ENCODE peak calls at places on chromosomes 3 and 15, in six cellular contexts. One of them, this sample, is unnamed.

GRCh38 chr3:146780251-146780650 is 175.1 kb upstream of the PLSCR5 start:
- DNase-seq in SK-N-SH: no peak
- DNase-seq in MM.1S: no peak
- DNase-seq in HCT116: no peak
- DNase-seq in PC-3: peak; percentile 42
- DNase-seq in GM23248: no peak
- DNase-seq in this sample: no peak

GRCh38 chr3:125641901-125642300 is 46.6 kb upstream of the OSBPL11 start:
- DNase-seq in MM.1S: no peak
- DNase-seq in HCT116: no peak
- DNase-seq in PC-3: no peak
- DNase-seq in GM23248: no peak
- DNase-seq in SK-N-SH: no peak
- DNase-seq in this sample: no peak

GRCh38 chr3:5186089-5186853 is 1.2 kb upstream of the EDEM1 start:
- DNase-seq in MM.1S: peak; percentile 45
- DNase-seq in SK-N-SH: no peak
- DNase-seq in GM23248: no peak
- DNase-seq in HCT116: no peak
- DNase-seq in PC-3: no peak
- DNase-seq in this sample: peak; percentile 23

GRCh38 chr3:39848365-39848764 is 39.0 kb downstream of the MYRIP start:
- DNase-seq in HCT116: no peak
- DNase-seq in SK-N-SH: no peak
- DNase-seq in GM23248: no peak
- DNase-seq in PC-3: no peak
- DNase-seq in MM.1S: no peak
- DNase-seq in this sample: no peak

GRCh38 chr3:74489393-74489792 is 125.1 kb downstream of the CNTN3 start:
- DNase-seq in GM23248: peak; percentile 10
- DNase-seq in SK-N-SH: no peak
- DNase-seq in HCT116: no peak
- DNase-seq in PC-3: no peak
- DNase-seq in MM.1S: no peak
- DNase-seq in this sample: no peak

GRCh38 chr3:102354818-102355515 is 79.8 kb upstream of the ZPLD1 start:
- DNase-seq in PC-3: peak; percentile 85
- DNase-seq in MM.1S: no peak
- DNase-seq in SK-N-SH: no peak
- DNase-seq in HCT116: peak; percentile 12
- DNase-seq in GM23248: peak; percentile 27
- DNase-seq in this sample: peak; percentile 66

GRCh38 chr3:51954713-51955112 is 468 bp upstream of the GPR62 start:
- DNase-seq in GM23248: no peak
- DNase-seq in SK-N-SH: no peak
- DNase-seq in PC-3: no peak
- DNase-seq in HCT116: no peak
- DNase-seq in MM.1S: no peak
- DNase-seq in this sample: no peak

GRCh38 chr3:138124689-138125420 is 7.3 kb downstream of the A4GNT start:
- DNase-seq in PC-3: no peak
- DNase-seq in HCT116: no peak
- DNase-seq in MM.1S: no peak
- DNase-seq in SK-N-SH: no peak
- DNase-seq in GM23248: peak; percentile 86
- DNase-seq in this sample: no peak

GRCh38 chr3:76199382-76199781 is 414.0 kb upstream of the ZNF717 start:
- DNase-seq in MM.1S: no peak
- DNase-seq in PC-3: peak; percentile 46
- DNase-seq in GM23248: peak; percentile 16
- DNase-seq in HCT116: no peak
- DNase-seq in SK-N-SH: no peak
- DNase-seq in this sample: no peak

GRCh38 chr3:148477375-148477774 is 220.3 kb upstream of the AGTR1 start:
- DNase-seq in HCT116: no peak
- DNase-seq in PC-3: no peak
- DNase-seq in MM.1S: no peak
- DNase-seq in SK-N-SH: no peak
- DNase-seq in GM23248: no peak
- DNase-seq in this sample: no peak

GRCh38 chr3:24525022-24525421 is 30.4 kb upstream of the THRB start:
- DNase-seq in HCT116: no peak
- DNase-seq in MM.1S: no peak
- DNase-seq in SK-N-SH: no peak
- DNase-seq in GM23248: no peak
- DNase-seq in PC-3: no peak
- DNase-seq in this sample: no peak

GRCh38 chr3:43362183-43362582 is 75.8 kb downstream of the SNRK start:
- DNase-seq in HCT116: no peak
- DNase-seq in MM.1S: no peak
- DNase-seq in PC-3: no peak
- DNase-seq in SK-N-SH: no peak
- DNase-seq in GM23248: no peak
- DNase-seq in this sample: no peak

GRCh38 chr15:48680841-48681240 is 35.3 kb upstream of the FBN1 start:
- DNase-seq in SK-N-SH: no peak
- DNase-seq in HCT116: no peak
- DNase-seq in MM.1S: no peak
- DNase-seq in GM23248: peak; percentile 93
- DNase-seq in PC-3: peak; percentile 90
- DNase-seq in this sample: no peak

GRCh38 chr3:196555295-196555694 is 13.1 kb downstream of the WDR53 start:
- DNase-seq in SK-N-SH: no peak
- DNase-seq in GM23248: no peak
- DNase-seq in PC-3: no peak
- DNase-seq in MM.1S: no peak
- DNase-seq in HCT116: no peak
- DNase-seq in this sample: no peak

GRCh38 chr15:68885070-68885469 is 45.3 kb upstream of the SPESP1 start:
- DNase-seq in MM.1S: no peak
- DNase-seq in HCT116: no peak
- DNase-seq in SK-N-SH: no peak
- DNase-seq in PC-3: peak; percentile 90
- DNase-seq in GM23248: peak; percentile 67
- DNase-seq in this sample: no peak

GRCh38 chr3:177563381-177563780 is 366.1 kb upstream of the TBL1XR1 start:
- DNase-seq in PC-3: no peak
- DNase-seq in GM23248: peak; percentile 35
- DNase-seq in SK-N-SH: no peak
- DNase-seq in HCT116: no peak
- DNase-seq in MM.1S: no peak
- DNase-seq in this sample: no peak

GRCh38 chr15:69762373-69763148 is 309.9 kb downstream of the RPLP1 start:
- DNase-seq in HCT116: peak; percentile 26
- DNase-seq in PC-3: peak; percentile 27
- DNase-seq in GM23248: no peak
- DNase-seq in MM.1S: no peak
- DNase-seq in SK-N-SH: peak; percentile 29
- DNase-seq in this sample: peak; percentile 28

GRCh38 chr3:9183011-9183410 is 66.4 kb downstream of the SRGAP3 start:
- DNase-seq in GM23248: peak; percentile 9
- DNase-seq in PC-3: no peak
- DNase-seq in HCT116: no peak
- DNase-seq in MM.1S: no peak
- DNase-seq in SK-N-SH: no peak
- DNase-seq in this sample: no peak

GRCh38 chr15:101510212-101511197 is 21.0 kb upstream of the PCSK6 start:
- DNase-seq in MM.1S: no peak
- DNase-seq in GM23248: no peak
- DNase-seq in SK-N-SH: no peak
- DNase-seq in HCT116: no peak
- DNase-seq in PC-3: no peak
- DNase-seq in this sample: no peak

GRCh38 chr3:59502806-59503205 is 453.0 kb upstream of the CFAP20DC start:
- DNase-seq in SK-N-SH: no peak
- DNase-seq in PC-3: peak; percentile 78
- DNase-seq in MM.1S: no peak
- DNase-seq in GM23248: peak; percentile 98
- DNase-seq in HCT116: no peak
- DNase-seq in this sample: peak; percentile 34

GRCh38 chr3:50211930-50212329 is 6.9 kb downstream of the SLC38A3 start:
- DNase-seq in HCT116: no peak
- DNase-seq in PC-3: no peak
- DNase-seq in SK-N-SH: no peak
- DNase-seq in MM.1S: no peak
- DNase-seq in GM23248: peak; percentile 79
- DNase-seq in this sample: no peak

GRCh38 chr15:73956276-73957086 is 30.2 kb downstream of the LOXL1 start:
- DNase-seq in PC-3: peak; percentile 98
- DNase-seq in SK-N-SH: no peak
- DNase-seq in HCT116: peak; percentile 79
- DNase-seq in GM23248: peak; percentile 99
- DNase-seq in MM.1S: no peak
- DNase-seq in this sample: peak; percentile 4

GRCh38 chr15:63892794-63893441 is 59.2 kb upstream of the HERC1 start:
- DNase-seq in GM23248: no peak
- DNase-seq in MM.1S: no peak
- DNase-seq in PC-3: no peak
- DNase-seq in SK-N-SH: no peak
- DNase-seq in HCT116: no peak
- DNase-seq in this sample: no peak

GRCh38 chr3:141646760-141647561 is 91.1 kb upstream of the RNF7 start:
- DNase-seq in PC-3: peak; percentile 39
- DNase-seq in GM23248: peak; percentile 44
- DNase-seq in HCT116: peak; percentile 66
- DNase-seq in MM.1S: no peak
- DNase-seq in SK-N-SH: peak; percentile 70
- DNase-seq in this sample: peak; percentile 26
- H3K9me2 ChIP-seq in PC-3: no peaks in the 10 kb centered on the region
- H3K9me2 ChIP-seq in GM23248: no peaks in the 10 kb centered on the region
- H3K9me2 ChIP-seq in HCT116: no peaks in the 10 kb centered on the region
- H3K9me2 ChIP-seq in MM.1S: no peaks in the 10 kb centered on the region
- H3K9me2 ChIP-seq in SK-N-SH: no peaks in the 10 kb centered on the region
- H3K9me2 ChIP-seq in this sample: no peaks in the 10 kb centered on the region

GRCh38 chr3:20772869-20773268 is 586.9 kb upstream of the SGO1 start:
- DNase-seq in GM23248: no peak
- DNase-seq in HCT116: no peak
- DNase-seq in MM.1S: no peak
- DNase-seq in PC-3: no peak
- DNase-seq in SK-N-SH: no peak
- DNase-seq in this sample: no peak
- H3K9me3 ChIP-seq in GM23248: no peaks in the 10 kb centered on the region
- H3K9me3 ChIP-seq in HCT116: peaks cover 14% of the 10 kb centered on the region
- H3K9me3 ChIP-seq in MM.1S: no peaks in the 10 kb centered on the region
- H3K9me3 ChIP-seq in PC-3: peaks cover 7% of the 10 kb centered on the region
- H3K9me3 ChIP-seq in SK-N-SH: no peaks in the 10 kb centered on the region
- H3K9me3 ChIP-seq in this sample: no peaks in the 10 kb centered on the region

DNA sequence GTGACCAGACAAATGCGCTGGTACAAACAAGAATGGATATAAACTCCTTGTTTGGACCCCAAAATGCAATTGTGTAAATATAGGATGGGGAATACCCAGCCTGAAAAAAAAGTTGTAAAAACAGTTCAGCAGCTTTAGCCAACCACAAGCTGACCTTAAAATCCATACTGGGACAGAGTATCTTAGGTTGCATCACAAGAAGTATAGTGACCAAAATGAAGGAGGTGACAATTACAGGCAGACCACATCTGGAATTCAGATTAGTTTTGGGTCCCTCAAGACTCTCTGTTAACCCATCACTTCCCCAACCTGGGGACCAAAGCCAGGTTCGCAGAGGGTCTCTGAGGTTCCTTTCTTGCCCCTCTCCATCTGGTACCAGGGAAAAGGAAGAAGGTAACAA is 115.9 kb upstream of the PRR20G start:
- DNase-seq in HCT116: no peak
- DNase-seq in SK-N-SH: no peak
- DNase-seq in MM.1S: no peak
- DNase-seq in PC-3: no peak
- DNase-seq in GM23248: no peak
- DNase-seq in this sample: no peak
- H3K27me3 ChIP-seq in HCT116: no peaks in the 10 kb centered on the region
- H3K27me3 ChIP-seq in SK-N-SH: no peaks in the 10 kb centered on the region
- H3K27me3 ChIP-seq in MM.1S: no peaks in the 10 kb centered on the region
- H3K27me3 ChIP-seq in PC-3: peaks cover 26% of the 10 kb centered on the region
- H3K27me3 ChIP-seq in GM23248: peaks cover 34% of the 10 kb centered on the region
- H3K27me3 ChIP-seq in this sample: no peaks in the 10 kb centered on the region

GRCh38 chr3:78360849-78361248 is 1321.0 kb downstream of the ROBO2 start:
- DNase-seq in HCT116: no peak
- DNase-seq in PC-3: no peak
- DNase-seq in SK-N-SH: no peak
- DNase-seq in GM23248: no peak
- DNase-seq in MM.1S: no peak
- DNase-seq in this sample: no peak
- H3K9me2 ChIP-seq in HCT116: no peaks in the 10 kb centered on the region
- H3K9me2 ChIP-seq in PC-3: no peaks in the 10 kb centered on the region
- H3K9me2 ChIP-seq in SK-N-SH: no peaks in the 10 kb centered on the region
- H3K9me2 ChIP-seq in GM23248: no peaks in the 10 kb centered on the region
- H3K9me2 ChIP-seq in MM.1S: no peaks in the 10 kb centered on the region
- H3K9me2 ChIP-seq in this sample: no peaks in the 10 kb centered on the region

GRCh38 chr15:50893976-50894375 is 14.5 kb upstream of the AP4E1 start:
- DNase-seq in HCT116: no peak
- DNase-seq in MM.1S: no peak
- DNase-seq in SK-N-SH: no peak
- DNase-seq in GM23248: no peak
- DNase-seq in PC-3: no peak
- DNase-seq in this sample: no peak
- H3K9me3 ChIP-seq in HCT116: no peaks in the 10 kb centered on the region
- H3K9me3 ChIP-seq in MM.1S: no peaks in the 10 kb centered on the region
- H3K9me3 ChIP-seq in SK-N-SH: no peaks in the 10 kb centered on the region
- H3K9me3 ChIP-seq in GM23248: no peaks in the 10 kb centered on the region
- H3K9me3 ChIP-seq in PC-3: no peaks in the 10 kb centered on the region
- H3K9me3 ChIP-seq in this sample: no peaks in the 10 kb centered on the region